ENCODE peak calls at places on chromosome 9, in eight cellular contexts. N, U, O, Q, X, G, I and S are unnamed samples.

GRCh38 chr9:130940693-130941576 is 1.9 kb upstream of the FIBCD1 start:
- DNase-seq in I (peak), Q (peak), X (peak), O (no peak), G (peak), U (no peak), N (no peak), S (no peak)

GRCh38 chr9:6852243-6852963 is 94.6 kb downstream of the KDM4C start:
- DNase-seq in N (peak), X (peak), I (peak), G (peak), O (no peak), U (no peak), Q (peak), S (peak)

GRCh38 chr9:121660876-121661275 is 9.4 kb downstream of the DAB2IP start:
- DNase-seq in N (no peak), G (no peak), O (no peak), I (no peak), X (no peak), U (no peak), Q (no peak), S (no peak)

GRCh38 chr9:22454021-22454420 is 7.4 kb downstream of the DMRTA1 start:
- DNase-seq in N (no peak), U (no peak), X (peak), G (no peak), I (no peak), Q (no peak), O (no peak), S (no peak)

GRCh38 chr9:38089387-38090165 is 20.5 kb upstream of the SHB start:
- DNase-seq in U (no peak), N (no peak), G (no peak), I (no peak), X (no peak), O (no peak), Q (no peak), S (no peak)

GRCh38 chr9:104905931-104906330 is 22.0 kb downstream of the ABCA1 start:
- DNase-seq in G (no peak), Q (peak), I (peak), O (no peak), N (peak), U (no peak), X (no peak), S (peak)

GRCh38 chr9:131656356-131657030 is 83.4 kb downstream of the RAPGEF1 start:
- DNase-seq in N (no peak), O (no peak), U (peak), I (no peak), G (no peak), Q (no peak), X (no peak), S (no peak)

GRCh38 chr9:123656565-123656964 is 273.4 kb downstream of the DENND1A start:
- DNase-seq in G (no peak), X (no peak), U (no peak), N (peak), O (no peak), I (peak), Q (peak), S (peak)

GRCh38 chr9:98087420-98088354 is 31.2 kb downstream of the NANS start:
- DNase-seq in Q (peak), O (no peak), X (peak), U (no peak), N (peak), G (no peak), I (peak), S (peak)

GRCh38 chr9:128552153-128552743 is at the start of gene SPTAN1:
- DNase-seq in Q (peak), X (peak), I (peak), G (peak), N (peak), U (peak), O (no peak), S (peak)

GRCh38 chr9:16625831-16626230 is 244.6 kb downstream of the BNC2 start:
- DNase-seq in Q (peak), N (peak), U (no peak), O (no peak), I (peak), X (peak), G (no peak), S (no peak)

GRCh38 chr9:15738011-15738410 is 185.2 kb downstream of the CCDC171 start:
- DNase-seq in Q (peak), N (peak), U (no peak), O (no peak), I (peak), X (peak), G (peak), S (no peak)

GRCh38 chr9:135559606-135560005 is 1.9 kb upstream of the PAEP start:
- DNase-seq in O (no peak), X (no peak), G (no peak), U (no peak), Q (peak), I (peak), N (no peak), S (no peak)

GRCh38 chr9:95556521-95556920 is 39.8 kb upstream of the PTCH1 start:
- DNase-seq in O (no peak), I (no peak), X (no peak), Q (no peak), U (no peak), N (no peak), G (no peak), S (no peak)
- H3K4me3 ChIP-seq in O (no peak), I (no peak), X (no peak), Q (no peak), U (no peak), N (no peak), G (no peak), S (no peak)

DNA sequence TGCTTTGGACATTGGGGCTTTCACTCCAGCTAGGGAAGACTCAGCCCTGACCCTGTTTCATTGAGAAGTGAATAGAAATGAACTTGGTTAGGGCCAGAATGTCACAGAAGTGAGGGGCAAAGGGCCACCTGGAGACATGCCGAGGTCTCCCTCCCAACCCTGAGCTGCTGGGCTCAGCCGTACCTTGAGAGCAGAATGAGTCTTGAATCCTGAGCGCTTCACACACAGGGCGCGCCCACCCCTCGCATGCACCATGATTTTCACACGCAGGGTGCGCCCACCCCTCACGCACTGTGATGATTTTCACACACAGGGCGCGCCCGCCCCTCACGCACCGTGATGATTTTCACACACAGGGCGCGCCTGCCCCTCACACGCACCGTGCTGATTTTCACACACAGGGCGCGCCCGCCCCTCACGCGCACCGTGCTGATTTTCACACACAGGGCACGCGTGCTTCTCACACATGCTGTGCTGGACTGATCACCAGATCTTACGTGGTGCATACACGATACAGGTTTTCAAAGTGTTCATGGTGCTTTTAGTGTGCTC is 99.0 kb downstream of the EHMT1 start:
- DNase-seq in Q (no peak), U (no peak), O (no peak), G (no peak), N (no peak), X (no peak), I (no peak), S (no peak)
- TF ChIP-seq CTCF in Q (no peak), U (no peak), O (no peak), G (no peak), N (no peak), X (no peak), I (no peak), S (no peak)

DNA sequence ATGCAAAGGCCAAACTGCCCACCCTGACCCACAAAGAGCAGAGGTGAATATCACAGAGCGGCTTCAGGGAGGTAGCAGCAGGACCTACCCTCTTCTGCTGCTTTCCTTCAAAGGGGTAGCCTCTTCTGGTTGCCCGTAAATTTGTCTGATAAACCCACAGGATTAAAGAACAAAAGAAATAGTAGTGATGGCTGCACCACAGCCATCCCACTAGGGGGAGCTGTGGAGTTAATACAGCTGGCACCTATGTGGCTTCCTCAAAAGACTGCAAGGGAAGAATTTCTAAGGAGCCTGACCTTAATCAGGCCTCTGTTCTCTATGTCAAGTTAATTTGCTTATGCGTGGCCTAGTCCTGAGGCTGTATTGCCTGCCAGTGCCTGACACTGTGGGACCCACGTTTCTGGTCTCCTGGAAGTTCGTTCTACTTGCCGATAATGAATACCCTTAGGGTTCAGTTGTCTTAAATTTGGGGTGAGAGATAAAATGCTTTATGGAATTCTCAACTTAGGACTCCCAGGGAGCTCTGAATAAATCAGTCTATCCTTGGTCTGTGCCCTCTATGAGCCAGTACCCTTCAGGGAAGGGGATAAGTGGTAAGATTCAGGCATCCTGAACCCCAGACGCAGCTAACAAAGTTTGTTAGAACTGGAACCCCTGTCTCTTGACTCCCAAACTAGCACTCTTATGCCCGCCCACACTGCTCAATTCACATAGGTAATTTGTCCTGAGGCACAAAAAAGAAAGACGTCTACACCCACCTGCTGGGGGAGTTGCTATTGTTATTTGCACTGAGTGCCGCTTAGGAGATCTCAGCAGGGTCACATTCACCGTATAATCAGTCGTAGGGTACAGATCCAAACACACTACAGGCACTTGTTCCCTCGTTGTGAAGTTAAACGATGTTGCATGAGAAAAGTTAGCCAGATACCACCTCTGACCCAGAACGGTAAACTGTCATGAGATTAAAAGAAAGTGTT is 77.1 kb downstream of the SUSD1 start:
- DNase-seq in O (no peak), N (peak), Q (peak), I (peak), U (no peak), X (peak), G (peak), S (peak)
- H3K4me3 ChIP-seq in O (no peak), N (no peak), Q (no peak), I (no peak), U (no peak), X (no peak), G (no peak), S (no peak)

GRCh38 chr9:76203373-76203772 is 190.9 kb downstream of the RFK start:
- DNase-seq in G (no peak), U (no peak), X (no peak), I (peak), N (peak), O (no peak), Q (peak), S (no peak)

GRCh38 chr9:76206821-76207220 is 187.4 kb downstream of the RFK start:
- DNase-seq in Q (no peak), G (no peak), X (no peak), N (no peak), O (no peak), U (no peak), I (no peak), S (no peak)
- TF ChIP-seq CTCF in Q (no peak), G (no peak), X (no peak), N (no peak), O (no peak), U (no peak), I (no peak), S (no peak)

GRCh38 chr9:133406039-133406438 is 11.8 kb downstream of the REXO4 start:
- DNase-seq in I (no peak), O (no peak), N (no peak), U (no peak), G (no peak), Q (no peak), X (no peak), S (no peak)
- H3K4me3 ChIP-seq in I (no peak), O (no peak), N (no peak), U (no peak), G (no peak), Q (no peak), X (no peak), S (no peak)

DNA sequence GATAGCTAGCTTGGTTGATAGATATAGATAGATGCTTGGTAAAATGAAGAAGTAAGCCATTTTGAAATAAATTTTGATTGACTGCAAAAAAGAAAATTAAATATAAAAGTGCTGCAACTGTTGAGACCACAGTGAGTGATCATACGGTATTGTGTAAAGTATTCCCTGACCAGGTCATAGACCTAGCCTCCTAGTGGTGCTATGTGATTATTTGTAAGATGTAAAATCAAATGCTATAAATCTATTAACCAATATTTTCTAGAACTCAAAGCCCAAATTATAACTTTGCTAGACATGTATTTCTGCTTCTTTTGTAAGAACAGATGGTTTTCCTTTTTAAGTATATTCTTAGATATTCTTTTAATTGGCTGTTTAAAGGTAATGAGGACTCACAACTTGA is 480.2 kb upstream of the PTPRD start:
- DNase-seq in U (no peak), X (no peak), N (no peak), Q (no peak), G (no peak), I (no peak), O (no peak), S (no peak)
- TF ChIP-seq CTCF in U (no peak), X (no peak), N (no peak), Q (no peak), G (no peak), I (no peak), O (no peak), S (no peak)

DNA sequence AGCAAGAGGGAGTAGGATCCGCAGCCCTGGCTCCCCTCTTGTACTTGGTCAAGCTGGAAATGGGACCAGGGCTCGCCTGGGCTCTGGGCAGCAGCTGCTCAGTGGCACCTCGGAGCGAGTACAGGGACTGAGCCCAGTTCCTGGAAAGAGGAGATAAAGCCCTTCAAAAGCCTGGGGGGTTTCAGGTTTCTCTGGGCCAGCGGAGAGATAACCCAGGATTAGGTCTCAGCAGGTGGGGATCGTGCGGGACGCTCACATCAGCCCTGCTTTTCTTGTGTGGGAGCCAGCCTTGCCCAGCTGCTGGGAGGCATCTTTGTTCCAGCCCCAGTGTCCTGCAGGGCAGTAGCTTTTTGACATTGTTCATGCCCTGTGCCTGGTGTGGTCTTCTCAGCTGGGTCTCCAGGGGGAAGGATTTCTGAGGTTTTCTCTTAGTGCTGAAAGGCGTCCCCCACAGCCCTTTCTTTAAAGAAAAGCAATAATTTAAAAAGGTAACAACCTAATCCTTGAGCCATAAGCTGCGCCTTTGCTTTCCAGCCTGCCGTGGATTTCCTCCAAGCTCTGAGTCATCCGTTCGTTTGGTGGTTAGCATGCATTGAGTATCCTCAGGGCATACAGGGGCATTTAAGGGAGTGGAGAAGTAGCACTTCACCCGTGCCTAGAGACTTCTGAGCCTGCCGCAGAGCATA is 657 bp upstream of the TNC start:
- DNase-seq in Q (peak), N (peak), O (no peak), G (no peak), I (peak), U (no peak), X (peak), S (peak)
- H3K4me3 ChIP-seq in Q (peak), N (peak), O (peak), G (no peak), I (peak), U (peak), X (peak), S (peak)

DNA sequence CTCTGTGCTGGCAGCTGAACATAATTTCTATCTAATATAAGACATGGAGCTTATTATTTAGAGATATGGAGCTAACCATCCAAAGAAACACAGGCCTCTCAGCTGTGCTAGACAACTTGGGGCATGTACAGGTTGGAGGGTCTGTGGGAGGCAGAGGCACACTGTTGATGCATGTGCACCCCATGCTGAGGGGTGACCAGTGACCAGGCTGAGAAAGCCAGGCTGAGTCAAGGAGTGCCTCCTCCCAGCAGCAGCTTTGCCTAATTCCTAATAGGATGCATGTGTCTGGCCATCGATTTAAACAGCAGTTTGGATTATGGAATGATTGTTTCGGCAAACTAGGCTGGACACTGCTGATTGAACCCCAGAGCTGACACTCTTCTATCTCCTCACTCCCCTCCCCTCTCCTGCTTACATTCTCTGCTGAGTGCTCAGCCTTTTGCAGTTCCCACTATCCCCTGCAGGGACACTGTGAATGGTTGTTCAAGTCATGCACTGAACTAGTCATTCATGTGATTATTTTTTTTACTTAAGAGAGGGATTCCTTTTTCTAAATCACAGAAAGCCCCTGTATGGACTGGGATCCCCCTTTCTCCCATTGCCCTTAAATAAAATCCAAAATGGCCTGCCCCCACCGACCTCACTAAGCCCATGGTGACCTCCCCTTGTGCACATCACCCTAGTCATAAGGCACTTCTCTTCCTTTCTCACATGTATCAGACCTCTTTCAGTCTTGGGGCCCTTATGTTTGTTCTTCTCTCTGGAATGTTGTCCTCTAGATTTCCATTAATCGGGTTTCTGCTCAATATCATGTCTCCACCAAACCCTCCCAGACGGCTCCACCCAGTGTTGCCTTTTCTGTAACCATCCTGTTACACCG is 196.0 kb downstream of the ERCC6L2 start:
- DNase-seq in U (no peak), N (no peak), Q (peak), O (no peak), G (peak), X (peak), I (peak), S (peak)
- TF ChIP-seq CTCF in U (no peak), N (peak), Q (peak), O (peak), G (peak), X (peak), I (peak), S (peak)